ENCODE peak calls at places on chromosomes 2 and 18, in four cellular contexts. Q is K562, U is WTC11, R is GM12878. E is an unnamed sample.

GRCh38 chr2:215454519-215454918 is 18.7 kb upstream of the FN1 start:
- DNase-seq in Q (peak), U (no peak), R (no peak), E (peak)

GRCh38 chr2:96195410-96196071 is 13.1 kb downstream of the STARD7 start:
- DNase-seq in Q (no peak), U (no peak), R (no peak), E (peak)

GRCh38 chr2:65232636-65233035 is 5.0 kb downstream of the ACTR2 start:
- DNase-seq in Q (no peak), U (no peak), R (no peak), E (no peak)

GRCh38 chr2:176552456-176553135 is 283.4 kb downstream of the MTX2 start:
- DNase-seq in Q (no peak), U (no peak), R (no peak), E (no peak)

GRCh38 chr2:27485496-27485895 is 4.0 kb downstream of the IFT172 start:
- DNase-seq in Q (no peak), U (no peak), R (no peak), E (no peak)

GRCh38 chr18:57844319-57844718 is 41.2 kb upstream of the ATP8B1 start:
- DNase-seq in Q (no peak), U (no peak), R (no peak), E (no peak)

GRCh38 chr2:43071629-43072550 is 154.5 kb downstream of the ZFP36L2 start:
- DNase-seq in Q (no peak), U (no peak), R (no peak), E (no peak)

GRCh38 chr2:37896319-37896718 is 28.8 kb upstream of the RMDN2 start:
- DNase-seq in Q (no peak), U (no peak), R (no peak), E (peak)

GRCh38 chr2:207416936-207417718 is 112.6 kb upstream of the CREB1 start:
- DNase-seq in Q (peak), U (no peak), R (no peak), E (no peak)

GRCh38 chr2:26324903-26325302 is 21.0 kb upstream of the SELENOI start:
- DNase-seq in Q (no peak), U (no peak), R (no peak), E (no peak)

GRCh38 chr2:166106431-166107015 is 21.3 kb downstream of the SCN1A start:
- DNase-seq in Q (no peak), U (no peak), R (no peak), E (peak)

GRCh38 chr2:182870227-182870626 is 3.8 kb upstream of the FRZB start:
- DNase-seq in Q (peak), U (peak), R (no peak), E (peak)

GRCh38 chr2:222504714-222505113 is 80.4 kb downstream of the SGPP2 start:
- DNase-seq in Q (no peak), U (no peak), R (peak), E (no peak)

GRCh38 chr2:220569380-220569779 is 942.0 kb downstream of the SLC4A3 start:
- DNase-seq in Q (no peak), U (no peak), R (no peak), E (no peak)

GRCh38 chr2:151823651-151824050 is 4.6 kb downstream of the ARL5A start:
- DNase-seq in Q (no peak), U (no peak), R (no peak), E (no peak)

GRCh38 chr2:3864943-3865664 is 161.7 kb downstream of the DCDC2C start:
- DNase-seq in Q (no peak), U (no peak), R (no peak), E (no peak)

GRCh38 chr18:2070636-2071035 is 500.7 kb downstream of the METTL4 start:
- DNase-seq in Q (no peak), U (no peak), R (no peak), E (no peak)

GRCh38 chr2:158325031-158325781 is 131.3 kb downstream of the CCDC148 start:
- DNase-seq in Q (no peak), U (no peak), R (no peak), E (peak)

GRCh38 chr2:19158899-19159298 is 199.5 kb downstream of the OSR1 start:
- DNase-seq in Q (no peak), U (no peak), R (no peak), E (peak)

DNA sequence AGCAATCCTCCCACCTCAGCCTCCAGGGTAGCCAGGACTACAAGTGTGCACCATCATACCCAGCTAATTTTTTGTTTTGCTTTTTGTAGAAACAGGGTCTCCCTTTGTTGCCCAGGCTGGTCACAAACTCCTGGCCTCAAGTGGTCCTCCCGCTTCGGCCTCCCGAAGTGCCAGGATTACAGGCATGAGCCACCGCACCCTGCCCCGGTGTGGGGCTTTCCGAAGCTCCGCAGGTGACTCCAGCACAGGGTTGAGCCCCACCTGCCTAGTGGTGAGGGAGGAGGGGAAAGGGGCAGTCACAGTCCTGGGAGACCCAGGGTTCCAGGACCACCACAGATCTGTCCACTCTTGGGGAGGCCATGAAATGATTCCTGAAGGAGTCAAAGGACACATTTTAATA is 5.2 kb downstream of the PRLH start:
- DNase-seq in Q (no peak), U (no peak), R (no peak), E (no peak)
- TF ChIP-seq TCF7 in Q (no peak), U (no peak), R (no peak), E (no peak)

GRCh38 chr18:24188120-24188519 is 49.3 kb downstream of the CABYR start:
- DNase-seq in Q (no peak), U (no peak), R (no peak), E (no peak)
- TF ChIP-seq TCF7 in Q (no peak), U (no peak), R (no peak), E (no peak)

DNA sequence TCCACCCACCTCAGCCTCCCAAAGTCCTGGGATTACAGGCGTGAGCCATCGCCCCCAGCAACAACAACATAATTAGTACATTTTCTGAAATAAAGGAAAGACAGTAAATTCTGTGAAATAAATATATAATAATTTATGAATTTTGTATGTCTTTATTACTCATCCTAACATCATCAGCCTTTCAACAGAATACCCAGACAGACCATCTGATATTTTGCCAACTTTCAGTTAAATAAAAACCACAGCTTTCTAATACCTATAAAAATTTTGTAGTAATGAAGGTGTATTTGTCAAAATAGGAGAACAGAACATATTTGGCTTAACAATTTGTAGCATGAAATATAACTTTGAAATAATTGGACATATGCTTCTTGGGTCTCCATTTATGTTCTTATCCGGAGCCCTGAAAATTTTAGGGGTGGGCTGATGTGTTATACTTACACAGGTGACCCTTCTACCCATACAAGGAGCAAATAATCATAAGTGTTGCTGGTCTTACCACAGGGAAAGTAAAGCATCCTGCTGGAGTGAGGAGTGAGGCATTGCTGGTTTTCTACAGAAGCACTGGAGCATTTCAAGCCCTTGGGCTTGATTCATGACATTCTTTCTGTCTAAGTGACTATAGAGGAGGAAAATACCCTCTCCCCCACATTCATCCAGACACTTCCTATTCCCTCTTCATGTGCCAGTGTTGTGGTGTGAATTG is 99.3 kb downstream of the SPOPL start:
- DNase-seq in Q (no peak), U (no peak), R (no peak), E (no peak)
- TF ChIP-seq TCF7 in Q (no peak), U (no peak), R (no peak), E (no peak)

GRCh38 chr18:7388752-7389151 is 157.9 kb downstream of the LRRC30 start:
- DNase-seq in Q (no peak), U (no peak), R (no peak), E (no peak)
- TF ChIP-seq TCF7 in Q (no peak), U (no peak), R (no peak), E (no peak)

GRCh38 chr18:36015629-36016028 is 43.1 kb downstream of the RMP24 start:
- DNase-seq in Q (no peak), U (no peak), R (peak), E (no peak)
- TF ChIP-seq TCF7 in Q (no peak), U (no peak), R (no peak), E (no peak)

DNA sequence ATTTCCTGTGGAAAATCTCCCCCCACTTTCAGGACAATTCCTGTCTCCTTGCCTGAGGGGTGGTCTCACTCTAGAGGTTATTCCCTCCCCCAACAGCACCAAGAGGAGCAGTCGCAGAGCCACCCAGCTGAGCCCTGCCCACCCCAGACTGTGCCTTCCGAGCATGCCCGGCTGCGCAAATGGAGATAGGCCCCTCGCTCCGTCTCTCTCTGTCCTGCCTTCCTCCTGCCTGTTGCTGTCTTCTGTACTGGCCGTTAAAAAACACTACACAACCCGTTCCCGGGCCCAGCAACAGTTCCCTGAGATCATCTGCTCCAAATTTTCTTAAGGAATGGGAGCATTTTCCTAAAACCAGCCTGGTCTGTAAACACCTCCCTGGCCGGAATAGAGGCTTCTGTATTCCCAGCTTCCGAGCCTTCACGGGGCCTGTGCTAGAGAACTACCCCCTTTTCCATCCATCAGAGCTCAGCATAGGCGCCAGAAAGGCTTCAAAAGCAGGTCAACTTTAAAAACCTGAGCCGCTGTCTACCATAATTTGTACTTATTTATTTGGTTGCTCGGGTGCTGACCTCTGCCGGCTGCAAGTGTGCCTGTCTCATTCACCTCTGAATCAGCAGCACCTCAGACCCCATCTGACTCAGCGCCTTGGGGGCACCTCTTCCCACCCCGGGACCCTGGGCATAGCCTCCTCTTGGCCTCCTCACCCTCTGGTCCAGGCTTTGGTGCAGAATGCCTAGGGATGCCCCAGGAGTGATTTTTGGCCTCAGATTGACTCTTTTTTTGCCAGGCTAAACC is 159.4 kb downstream of the PXDN start:
- DNase-seq in Q (no peak), U (no peak), R (no peak), E (no peak)
- TF ChIP-seq TCF7 in Q (no peak), U (no peak), R (no peak), E (no peak)

GRCh38 chr18:77087391-77088141 is 45.0 kb downstream of the MBP start:
- DNase-seq in Q (no peak), U (peak), R (no peak), E (no peak)
- TF ChIP-seq TCF7 in Q (no peak), U (no peak), R (no peak), E (no peak)

GRCh38 chr2:205706769-205707375 is 24.6 kb downstream of the NRP2 start:
- DNase-seq in Q (no peak), U (no peak), R (peak), E (no peak)

GRCh38 chr2:205705511-205706397 is 23.5 kb downstream of the NRP2 start:
- DNase-seq in Q (no peak), U (no peak), R (no peak), E (no peak)

GRCh38 chr2:205709319-205709718 is 27.0 kb downstream of the NRP2 start:
- DNase-seq in Q (no peak), U (no peak), R (no peak), E (no peak)

GRCh38 chr2:205704101-205704741 is 21.9 kb downstream of the NRP2 start:
- DNase-seq in Q (no peak), U (no peak), R (no peak), E (peak)

GRCh38 chr2:205708231-205708631 is 25.9 kb downstream of the NRP2 start:
- DNase-seq in Q (no peak), U (no peak), R (no peak), E (no peak)
- TF ChIP-seq TCF7 in Q (no peak), U (no peak), R (no peak), E (no peak)